ENCODE peak calls at places on chromosomes 13 and 19, in eight cellular contexts. One of them, this sample, is unnamed. For H3K4me1, the result is how much of the 10 kb centered on the place peaks cover.

GRCh38 chr13:80217614-80218456 is 123.1 kb downstream of the SPRY2 start:
- DNase-seq in stomach: no peak
- DNase-seq in K562: no peak
- DNase-seq in upper lobe of left lung: no peak
- DNase-seq in transverse colon: no peak
- DNase-seq in sigmoid colon: no peak
- DNase-seq in ovary: no peak
- DNase-seq in A549: peak
- DNase-seq in this sample: no peak

GRCh38 chr19:38869160-38869835 is 8.8 kb downstream of the RINL start:
- DNase-seq in stomach: no peak
- DNase-seq in K562: no peak
- DNase-seq in sigmoid colon: no peak
- DNase-seq in A549: no peak
- DNase-seq in transverse colon: peak
- DNase-seq in ovary: no peak
- DNase-seq in upper lobe of left lung: peak
- DNase-seq in this sample: no peak

GRCh38 chr19:39304701-39305571 is 8.7 kb downstream of the IFNL1 start:
- DNase-seq in A549: no peak
- DNase-seq in stomach: no peak
- DNase-seq in K562: no peak
- DNase-seq in ovary: no peak
- DNase-seq in upper lobe of left lung: no peak
- DNase-seq in sigmoid colon: peak
- DNase-seq in transverse colon: no peak
- DNase-seq in this sample: no peak

GRCh38 chr13:58341318-58341717 is 709.8 kb downstream of the PCDH17 start:
- DNase-seq in K562: no peak
- DNase-seq in transverse colon: no peak
- DNase-seq in ovary: no peak
- DNase-seq in upper lobe of left lung: no peak
- DNase-seq in stomach: no peak
- DNase-seq in A549: no peak
- DNase-seq in sigmoid colon: no peak
- DNase-seq in this sample: no peak

GRCh38 chr13:34162545-34162936 is 344.6 kb downstream of the RFC3 start:
- DNase-seq in stomach: no peak
- DNase-seq in ovary: no peak
- DNase-seq in K562: no peak
- DNase-seq in sigmoid colon: no peak
- DNase-seq in upper lobe of left lung: no peak
- DNase-seq in transverse colon: no peak
- DNase-seq in A549: no peak
- DNase-seq in this sample: no peak

GRCh38 chr19:8017808-8018207 is 12.4 kb upstream of the ELAVL1 start:
- DNase-seq in transverse colon: peak
- DNase-seq in A549: no peak
- DNase-seq in upper lobe of left lung: no peak
- DNase-seq in ovary: no peak
- DNase-seq in sigmoid colon: no peak
- DNase-seq in K562: peak
- DNase-seq in stomach: no peak
- DNase-seq in this sample: no peak

GRCh38 chr13:102327119-102327617 is 74.7 kb downstream of the FGF14 start:
- DNase-seq in upper lobe of left lung: no peak
- DNase-seq in sigmoid colon: no peak
- DNase-seq in stomach: no peak
- DNase-seq in transverse colon: no peak
- DNase-seq in ovary: no peak
- DNase-seq in K562: no peak
- DNase-seq in A549: no peak
- DNase-seq in this sample: no peak

GRCh38 chr13:41188584-41188983 is 5.8 kb downstream of the KBTBD7 start:
- DNase-seq in upper lobe of left lung: no peak
- DNase-seq in ovary: no peak
- DNase-seq in stomach: no peak
- DNase-seq in sigmoid colon: no peak
- DNase-seq in transverse colon: no peak
- DNase-seq in K562: no peak
- DNase-seq in A549: no peak
- DNase-seq in this sample: no peak

GRCh38 chr19:38021356-38021755 is 114.3 kb downstream of the SIPA1L3 start:
- DNase-seq in transverse colon: no peak
- DNase-seq in upper lobe of left lung: no peak
- DNase-seq in stomach: no peak
- DNase-seq in sigmoid colon: no peak
- DNase-seq in ovary: no peak
- DNase-seq in A549: no peak
- DNase-seq in K562: no peak
- DNase-seq in this sample: no peak

GRCh38 chr13:22278336-22278929 is 607.6 kb downstream of the FGF9 start:
- DNase-seq in K562: peak
- DNase-seq in upper lobe of left lung: peak
- DNase-seq in A549: peak
- DNase-seq in transverse colon: peak
- DNase-seq in sigmoid colon: no peak
- DNase-seq in stomach: peak
- DNase-seq in ovary: peak
- DNase-seq in this sample: peak

GRCh38 chr13:94710081-94710809 is 2.1 kb downstream of the SOX21 start:
- DNase-seq in K562: no peak
- DNase-seq in ovary: no peak
- DNase-seq in stomach: no peak
- DNase-seq in A549: no peak
- DNase-seq in upper lobe of left lung: no peak
- DNase-seq in transverse colon: no peak
- DNase-seq in sigmoid colon: no peak
- DNase-seq in this sample: no peak

GRCh38 chr19:35257113-35257461 is 8.3 kb downstream of the LSR start:
- DNase-seq in K562: no peak
- DNase-seq in ovary: no peak
- DNase-seq in A549: no peak
- DNase-seq in transverse colon: no peak
- DNase-seq in upper lobe of left lung: no peak
- DNase-seq in sigmoid colon: peak
- DNase-seq in stomach: no peak
- DNase-seq in this sample: no peak

GRCh38 chr19:3483226-3483628 is at the start of gene SMIM44:
- DNase-seq in sigmoid colon: no peak
- DNase-seq in stomach: peak
- DNase-seq in K562: no peak
- DNase-seq in upper lobe of left lung: no peak
- DNase-seq in ovary: no peak
- DNase-seq in transverse colon: peak
- DNase-seq in A549: no peak
- DNase-seq in this sample: no peak

GRCh38 chr19:37362733-37363132 is 8.2 kb upstream of the ZNF527 start:
- DNase-seq in sigmoid colon: no peak
- DNase-seq in upper lobe of left lung: no peak
- DNase-seq in ovary: no peak
- DNase-seq in K562: peak
- DNase-seq in stomach: no peak
- DNase-seq in transverse colon: no peak
- DNase-seq in A549: peak
- DNase-seq in this sample: no peak

GRCh38 chr19:48315712-48316111 is 9.6 kb upstream of the EMP3 start:
- DNase-seq in stomach: no peak
- DNase-seq in K562: no peak
- DNase-seq in sigmoid colon: no peak
- DNase-seq in ovary: no peak
- DNase-seq in transverse colon: no peak
- DNase-seq in A549: no peak
- DNase-seq in upper lobe of left lung: no peak
- DNase-seq in this sample: no peak

GRCh38 chr13:36029171-36029570 is 102.0 kb downstream of the DCLK1 start:
- DNase-seq in ovary: no peak
- DNase-seq in transverse colon: no peak
- DNase-seq in sigmoid colon: no peak
- DNase-seq in K562: no peak
- DNase-seq in A549: no peak
- DNase-seq in upper lobe of left lung: no peak
- DNase-seq in stomach: no peak
- DNase-seq in this sample: no peak

GRCh38 chr13:51280379-51280940 is 58.3 kb downstream of the FAM124A start:
- DNase-seq in transverse colon: no peak
- DNase-seq in stomach: no peak
- DNase-seq in sigmoid colon: peak
- DNase-seq in K562: no peak
- DNase-seq in ovary: no peak
- DNase-seq in upper lobe of left lung: no peak
- DNase-seq in A549: no peak
- DNase-seq in this sample: no peak

DNA sequence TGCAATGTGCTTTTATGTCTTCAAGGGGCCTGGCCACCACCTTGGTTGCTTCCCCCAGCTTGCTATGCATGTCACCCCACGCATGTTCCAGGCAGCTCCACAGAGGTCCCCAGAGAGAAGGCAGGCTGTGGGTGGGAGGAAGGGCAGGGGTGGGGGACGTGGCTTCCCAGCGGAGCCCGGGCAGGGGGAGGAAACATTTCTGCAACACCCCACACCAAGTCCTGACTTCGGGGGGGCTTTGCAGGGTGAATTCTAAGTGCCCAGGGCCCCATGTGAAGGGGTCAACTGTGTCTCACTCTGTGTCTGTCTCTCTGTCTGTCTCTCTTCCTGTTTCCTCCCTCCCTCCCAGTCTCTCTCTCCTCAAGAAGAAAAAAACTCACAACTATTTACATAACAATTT is 39.6 kb downstream of the LTBP4 start:
- DNase-seq in K562: peak
- DNase-seq in stomach: no peak
- DNase-seq in ovary: peak
- DNase-seq in transverse colon: no peak
- DNase-seq in upper lobe of left lung: no peak
- DNase-seq in sigmoid colon: peak
- DNase-seq in A549: peak
- DNase-seq in this sample: no peak
- TF ChIP-seq EP300 in K562: no peak
- TF ChIP-seq EP300 in stomach: no peak
- TF ChIP-seq EP300 in ovary: no peak
- TF ChIP-seq EP300 in transverse colon: no peak
- TF ChIP-seq EP300 in upper lobe of left lung: no peak
- TF ChIP-seq EP300 in sigmoid colon: no peak
- TF ChIP-seq EP300 in A549: no peak
- TF ChIP-seq EP300 in this sample: no peak

DNA sequence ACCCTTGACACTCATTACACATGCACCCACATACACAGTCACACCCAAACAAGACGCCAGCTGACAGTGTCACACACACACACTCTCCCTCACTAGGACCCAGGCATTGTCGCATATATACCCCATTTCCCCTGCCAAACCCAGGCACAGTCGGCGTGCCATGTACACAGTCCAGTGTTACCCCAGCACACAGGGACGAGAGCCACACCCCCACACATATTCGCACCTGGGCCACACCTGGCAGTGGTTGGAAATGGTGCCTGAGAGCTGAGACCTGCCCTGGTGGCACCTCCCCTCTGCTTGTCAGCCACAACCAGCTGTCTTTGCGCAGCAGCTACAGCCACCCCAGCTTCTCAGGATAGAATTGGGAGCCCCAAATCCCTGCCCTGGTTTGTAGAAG is 9.0 kb downstream of the NFIX start:
- DNase-seq in sigmoid colon: no peak
- DNase-seq in K562: no peak
- DNase-seq in upper lobe of left lung: peak
- DNase-seq in stomach: peak
- DNase-seq in ovary: no peak
- DNase-seq in transverse colon: peak
- DNase-seq in A549: no peak
- DNase-seq in this sample: no peak
- H3K4me1 ChIP-seq in sigmoid colon: half or more
- H3K4me1 ChIP-seq in K562: under half
- H3K4me1 ChIP-seq in upper lobe of left lung: under half
- H3K4me1 ChIP-seq in stomach: half or more
- H3K4me1 ChIP-seq in ovary: under half
- H3K4me1 ChIP-seq in transverse colon: under half
- H3K4me1 ChIP-seq in A549: under half
- H3K4me1 ChIP-seq in this sample: under half

DNA sequence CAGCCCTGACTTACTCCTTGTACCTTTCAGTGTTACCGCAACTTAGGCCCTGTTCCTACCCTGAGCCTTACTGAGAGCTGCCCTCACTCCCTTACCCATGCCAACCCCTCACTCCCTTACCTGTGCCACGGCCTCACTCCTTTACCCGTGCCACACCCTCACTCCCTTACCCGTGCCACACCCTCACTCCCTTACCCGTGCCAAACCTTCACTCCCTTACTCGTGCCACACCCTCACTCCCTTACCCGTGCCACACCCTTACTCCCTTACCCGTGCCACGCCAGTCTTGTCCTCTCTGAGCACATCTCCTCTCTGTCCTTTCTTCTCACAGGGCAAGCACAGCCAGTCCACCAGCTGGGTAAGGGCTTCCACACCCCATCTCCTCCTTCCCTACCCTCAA is 20.3 kb downstream of the AXL start:
- DNase-seq in A549: no peak
- DNase-seq in sigmoid colon: no peak
- DNase-seq in ovary: no peak
- DNase-seq in transverse colon: peak
- DNase-seq in K562: no peak
- DNase-seq in upper lobe of left lung: no peak
- DNase-seq in stomach: no peak
- DNase-seq in this sample: no peak
- TF ChIP-seq EP300 in A549: no peak
- TF ChIP-seq EP300 in sigmoid colon: no peak
- TF ChIP-seq EP300 in ovary: no peak
- TF ChIP-seq EP300 in transverse colon: no peak
- TF ChIP-seq EP300 in K562: no peak
- TF ChIP-seq EP300 in upper lobe of left lung: no peak
- TF ChIP-seq EP300 in stomach: no peak
- TF ChIP-seq EP300 in this sample: no peak

GRCh38 chr19:51091126-51091525 is 8.4 kb upstream of the KLK14 start:
- DNase-seq in sigmoid colon: no peak
- DNase-seq in stomach: no peak
- DNase-seq in upper lobe of left lung: no peak
- DNase-seq in ovary: no peak
- DNase-seq in K562: no peak
- DNase-seq in transverse colon: no peak
- DNase-seq in A549: no peak
- DNase-seq in this sample: no peak

GRCh38 chr19:51090471-51090870 is 7.8 kb upstream of the KLK14 start:
- DNase-seq in sigmoid colon: no peak
- DNase-seq in K562: no peak
- DNase-seq in transverse colon: no peak
- DNase-seq in stomach: no peak
- DNase-seq in A549: no peak
- DNase-seq in upper lobe of left lung: no peak
- DNase-seq in ovary: no peak
- DNase-seq in this sample: no peak

GRCh38 chr19:51091895-51092873 is 9.5 kb upstream of the KLK14 start:
- DNase-seq in sigmoid colon: no peak
- DNase-seq in K562: no peak
- DNase-seq in stomach: no peak
- DNase-seq in A549: no peak
- DNase-seq in ovary: no peak
- DNase-seq in upper lobe of left lung: no peak
- DNase-seq in transverse colon: no peak
- DNase-seq in this sample: no peak

GRCh38 chr19:51093066-51093465 is 10.4 kb upstream of the KLK14 start:
- DNase-seq in transverse colon: no peak
- DNase-seq in ovary: no peak
- DNase-seq in A549: no peak
- DNase-seq in K562: no peak
- DNase-seq in stomach: no peak
- DNase-seq in sigmoid colon: peak
- DNase-seq in upper lobe of left lung: no peak
- DNase-seq in this sample: no peak

GRCh38 chr19:51089786-51090185 is 7.1 kb upstream of the KLK14 start:
- DNase-seq in stomach: no peak
- DNase-seq in A549: no peak
- DNase-seq in sigmoid colon: no peak
- DNase-seq in upper lobe of left lung: peak
- DNase-seq in K562: no peak
- DNase-seq in ovary: no peak
- DNase-seq in transverse colon: no peak
- DNase-seq in this sample: no peak
- H3K4me1 ChIP-seq in stomach: under half
- H3K4me1 ChIP-seq in A549: under half
- H3K4me1 ChIP-seq in sigmoid colon: under half
- H3K4me1 ChIP-seq in upper lobe of left lung: under half
- H3K4me1 ChIP-seq in K562: under half
- H3K4me1 ChIP-seq in ovary: under half
- H3K4me1 ChIP-seq in transverse colon: under half
- H3K4me1 ChIP-seq in this sample: under half